ENCODE peak calls at places on chromosomes 2 and 18, in six cellular contexts. H is K562, L is HCT116, W is endothelial cell of umbilical vein, S is GM12878, A is HepG2. J is an unnamed sample.

GRCh38 chr2:64819774-64820688 is 166.3 kb upstream of the SERTAD2 start:
- DNase-seq in H (no peak), L (no peak), W (no peak), S (peak), A (no peak), J (no peak)

GRCh38 chr2:190860985-190861721 is 19.5 kb upstream of the GLS start:
- DNase-seq in H (no peak), L (no peak), W (no peak), S (no peak), A (no peak), J (peak)

GRCh38 chr2:142582317-142582716 is 295.1 kb upstream of the KYNU start:
- DNase-seq in H (no peak), L (no peak), W (no peak), S (no peak), A (no peak), J (no peak)

GRCh38 chr2:71524476-71524875 is 71.1 kb downstream of the DYSF start:
- DNase-seq in H (no peak), L (no peak), W (no peak), S (no peak), A (no peak), J (no peak)

GRCh38 chr18:32048507-32049091 is 30.0 kb downstream of the RNF125 start:
- DNase-seq in H (no peak), L (no peak), W (no peak), S (peak), A (peak), J (no peak)

GRCh38 chr18:2572144-2572682 is 856 bp downstream of the NDC80 start:
- DNase-seq in H (peak), L (no peak), W (peak), S (no peak), A (no peak), J (no peak)

GRCh38 chr2:163264376-163264775 is 425.8 kb upstream of the KCNH7 start:
- DNase-seq in H (no peak), L (no peak), W (no peak), S (no peak), A (no peak), J (no peak)

GRCh38 chr2:133841905-133842304 is 273.6 kb upstream of the NCKAP5 start:
- DNase-seq in H (no peak), L (no peak), W (peak), S (no peak), A (no peak), J (no peak)

GRCh38 chr2:61288070-61288841 is 126.3 kb downstream of the C2orf74 start:
- DNase-seq in H (peak), L (no peak), W (no peak), S (no peak), A (no peak), J (no peak)

GRCh38 chr2:186515376-186515775 is 29.3 kb downstream of the ZC3H15 start:
- DNase-seq in H (no peak), L (no peak), W (no peak), S (no peak), A (no peak), J (no peak)

GRCh38 chr18:50523165-50523564 is 36.7 kb upstream of the MAPK4 start:
- DNase-seq in H (no peak), L (no peak), W (no peak), S (no peak), A (no peak), J (no peak)

GRCh38 chr2:54207666-54208195 is 48.3 kb downstream of the TSPYL6 start:
- DNase-seq in H (no peak), L (no peak), W (peak), S (no peak), A (peak), J (no peak)

GRCh38 chr18:2994603-2995432 is 18.1 kb downstream of the LPIN2 start:
- DNase-seq in H (peak), L (no peak), W (no peak), S (no peak), A (no peak), J (no peak)

GRCh38 chr18:62875320-62875719 is 160.0 kb downstream of the PHLPP1 start:
- DNase-seq in H (no peak), L (no peak), W (no peak), S (no peak), A (no peak), J (no peak)

GRCh38 chr2:28336264-28336992 is 56.2 kb upstream of the FOSL2 start:
- DNase-seq in H (no peak), L (no peak), W (no peak), S (no peak), A (no peak), J (no peak)
- H3K9ac ChIP-seq in H (no peak), L (no peak), W (no peak), S (no peak), A (no peak), J (no peak)

GRCh38 chr18:48902023-48902855 is 48.5 kb downstream of the SMAD7 start:
- DNase-seq in H (peak), L (peak), W (peak), S (no peak), A (peak), J (no peak)
- TF ChIP-seq POLR2AphosphoS5 in H (no peak), L (peak), W (peak), S (no peak), A (no peak), J (no peak)

GRCh38 chr2:235045973-235046343 is 94.1 kb downstream of the SH3BP4 start:
- DNase-seq in H (no peak), L (no peak), W (no peak), S (no peak), A (no peak), J (no peak)

GRCh38 chr2:235046561-235046960 is 94.7 kb downstream of the SH3BP4 start:
- DNase-seq in H (no peak), L (no peak), W (no peak), S (no peak), A (no peak), J (no peak)

GRCh38 chr2:235048549-235048948 is 96.7 kb downstream of the SH3BP4 start:
- DNase-seq in H (no peak), L (no peak), W (no peak), S (no peak), A (no peak), J (no peak)

GRCh38 chr2:235049069-235049468 is 97.3 kb downstream of the SH3BP4 start:
- DNase-seq in H (no peak), L (no peak), W (no peak), S (no peak), A (no peak), J (no peak)

GRCh38 chr2:235047171-235048160 is 95.6 kb downstream of the SH3BP4 start:
- DNase-seq in H (no peak), L (no peak), W (no peak), S (no peak), A (no peak), J (no peak)
- H3K27ac ChIP-seq in H (no peak), L (no peak), W (no peak), S (no peak), A (no peak), J (peak)

GRCh38 chr2:38037757-38038615 is 38.0 kb downstream of the CYP1B1 start:
- DNase-seq in H (no peak), L (no peak), W (no peak), S (peak), A (no peak), J (peak)
- H3K9ac ChIP-seq in H (no peak), L (no peak), W (no peak), S (peak), A (no peak), J (no peak)

J was measured in SK-N-MC.